ENCODE peak calls at places on chromosomes 4 and X, in six cellular contexts. N is astrocyte of the spinal cord, Z is NCI-H1092 treated with DMSO at 0.1 percent for 48 hours, L is non-pigmented ciliary epithelial cell, E is RPMI8226, J is T-cell. B is an unnamed sample.

GRCh38 chrX:10110984-10111363 is 45.8 kb upstream of the CLCN4 start:
- DNase-seq in E (peak), N (no peak), J (peak), Z (no peak), L (no peak), B (no peak)

GRCh38 chr4:1329408-1330371 is 17.3 kb upstream of the UVSSA start:
- DNase-seq in J (no peak), Z (no peak), L (no peak), N (no peak), E (no peak), B (no peak)

GRCh38 chr4:109921384-109921808 is 8.7 kb downstream of the EGF start:
- DNase-seq in E (no peak), J (no peak), L (peak), Z (no peak), N (peak), B (peak)

GRCh38 chr4:89157488-89158024 is 46.2 kb downstream of the TIGD2 start:
- DNase-seq in Z (no peak), J (no peak), E (no peak), N (no peak), L (no peak), B (no peak)

GRCh38 chr4:140296335-140296753 is 77.1 kb upstream of the SCOC start:
- DNase-seq in E (no peak), Z (peak), L (peak), N (peak), J (no peak), B (peak)

GRCh38 chr4:34183916-34184315 is 2060.4 kb downstream of the ARAP2 start:
- DNase-seq in J (no peak), E (no peak), N (no peak), L (no peak), Z (no peak), B (no peak)

GRCh38 chr4:62670509-62670908 is 1470.4 kb downstream of the ADGRL3 start:
- DNase-seq in L (peak), N (peak), Z (peak), E (peak), J (no peak), B (peak)

GRCh38 chr4:71241467-71242401 is 97.1 kb upstream of the SLC4A4 start:
- DNase-seq in L (no peak), Z (peak), J (no peak), E (peak), N (peak), B (no peak)

GRCh38 chr4:6221296-6221850 is 21.0 kb upstream of the JAKMIP1 start:
- DNase-seq in E (no peak), N (no peak), J (no peak), L (no peak), Z (peak), B (no peak)

GRCh38 chr4:107824367-107825071 is at the start of gene SGMS2:
- DNase-seq in J (peak), E (peak), Z (peak), L (peak), N (peak), B (peak)

GRCh38 chrX:48802089-48802812 is 384 bp downstream of the HDAC6 start:
- DNase-seq in Z (peak), N (peak), E (peak), L (peak), J (peak), B (peak)